ENCODE peak calls at places on chromosomes 7 and 10, in seven cellular contexts. One of them, this sample, is unnamed. For H3K9me3, the result is how much of the 10 kb centered on the place peaks cover.

GRCh38 chr10:79981673-79982485 is 33.0 kb upstream of the SFTPD start:
- DNase-seq in IMR-90: peak
- DNase-seq in GM12878: no peak
- DNase-seq in HCT116: peak
- DNase-seq in HepG2: peak
- DNase-seq in K562: no peak
- DNase-seq in H1: peak
- DNase-seq in this sample: peak

GRCh38 chr10:102837230-102837721 is at the start of gene CYP17A1:
- DNase-seq in IMR-90: no peak
- DNase-seq in GM12878: no peak
- DNase-seq in HCT116: no peak
- DNase-seq in HepG2: no peak
- DNase-seq in K562: peak
- DNase-seq in H1: no peak
- DNase-seq in this sample: no peak

GRCh38 chr10:239109-239508 is 103.9 kb downstream of the ZMYND11 start:
- DNase-seq in IMR-90: peak
- DNase-seq in GM12878: no peak
- DNase-seq in HCT116: no peak
- DNase-seq in HepG2: no peak
- DNase-seq in K562: no peak
- DNase-seq in H1: no peak
- DNase-seq in this sample: no peak

GRCh38 chr7:1103789-1104513 is 16.0 kb downstream of the GPER1 start:
- DNase-seq in IMR-90: no peak
- DNase-seq in GM12878: no peak
- DNase-seq in HCT116: no peak
- DNase-seq in HepG2: no peak
- DNase-seq in K562: no peak
- DNase-seq in H1: no peak
- DNase-seq in this sample: no peak

GRCh38 chr10:18312385-18313145 is 172.3 kb downstream of the CACNB2 start:
- DNase-seq in IMR-90: peak
- DNase-seq in GM12878: no peak
- DNase-seq in HCT116: peak
- DNase-seq in HepG2: peak
- DNase-seq in K562: peak
- DNase-seq in H1: no peak
- DNase-seq in this sample: no peak

GRCh38 chr10:19815478-19816419 is 483 bp upstream of the PLXDC2 start:
- DNase-seq in IMR-90: peak
- DNase-seq in GM12878: no peak
- DNase-seq in HCT116: no peak
- DNase-seq in HepG2: no peak
- DNase-seq in K562: peak
- DNase-seq in H1: peak
- DNase-seq in this sample: no peak

GRCh38 chr10:87752571-87752970 is 65.5 kb downstream of the ATAD1 start:
- DNase-seq in IMR-90: peak
- DNase-seq in GM12878: no peak
- DNase-seq in HCT116: no peak
- DNase-seq in HepG2: no peak
- DNase-seq in K562: no peak
- DNase-seq in H1: no peak
- DNase-seq in this sample: peak

GRCh38 chr10:637221-637620 is 52.2 kb downstream of the DIP2C start:
- DNase-seq in IMR-90: no peak
- DNase-seq in GM12878: no peak
- DNase-seq in HCT116: no peak
- DNase-seq in HepG2: no peak
- DNase-seq in K562: no peak
- DNase-seq in H1: no peak
- DNase-seq in this sample: no peak

GRCh38 chr7:25014735-25015134 is 34.8 kb upstream of the OSBPL3 start:
- DNase-seq in IMR-90: peak
- DNase-seq in GM12878: no peak
- DNase-seq in HCT116: no peak
- DNase-seq in HepG2: no peak
- DNase-seq in K562: no peak
- DNase-seq in H1: no peak
- DNase-seq in this sample: no peak

GRCh38 chr10:100868391-100868790 is 44.4 kb upstream of the SLF2 start:
- DNase-seq in IMR-90: no peak
- DNase-seq in GM12878: no peak
- DNase-seq in HCT116: no peak
- DNase-seq in HepG2: no peak
- DNase-seq in K562: no peak
- DNase-seq in H1: no peak
- DNase-seq in this sample: no peak

GRCh38 chr7:5143935-5144903 is 45.8 kb upstream of the WIPI2 start:
- DNase-seq in IMR-90: peak
- DNase-seq in GM12878: peak
- DNase-seq in HCT116: no peak
- DNase-seq in HepG2: no peak
- DNase-seq in K562: peak
- DNase-seq in H1: no peak
- DNase-seq in this sample: no peak

GRCh38 chr7:4147931-4148620 is 534.0 kb upstream of the FOXK1 start:
- DNase-seq in IMR-90: no peak
- DNase-seq in GM12878: no peak
- DNase-seq in HCT116: no peak
- DNase-seq in HepG2: no peak
- DNase-seq in K562: no peak
- DNase-seq in H1: no peak
- DNase-seq in this sample: no peak

GRCh38 chr7:101172005-101172853 is 6.9 kb upstream of the VGF start:
- DNase-seq in IMR-90: no peak
- DNase-seq in GM12878: no peak
- DNase-seq in HCT116: no peak
- DNase-seq in HepG2: no peak
- DNase-seq in K562: no peak
- DNase-seq in H1: peak
- DNase-seq in this sample: no peak

GRCh38 chr7:100867040-100867795 is at the start of gene TRIP6:
- DNase-seq in IMR-90: peak
- DNase-seq in GM12878: no peak
- DNase-seq in HCT116: peak
- DNase-seq in HepG2: no peak
- DNase-seq in K562: peak
- DNase-seq in H1: peak
- DNase-seq in this sample: peak

GRCh38 chr10:80371462-80371861 is 14.9 kb downstream of the DYDC2 start:
- DNase-seq in IMR-90: no peak
- DNase-seq in GM12878: no peak
- DNase-seq in HCT116: no peak
- DNase-seq in HepG2: no peak
- DNase-seq in K562: no peak
- DNase-seq in H1: no peak
- DNase-seq in this sample: no peak

GRCh38 chr10:5560142-5560843 is 35.5 kb downstream of the CALML3 start:
- DNase-seq in IMR-90: no peak
- DNase-seq in GM12878: no peak
- DNase-seq in HCT116: no peak
- DNase-seq in HepG2: no peak
- DNase-seq in K562: peak
- DNase-seq in H1: no peak
- DNase-seq in this sample: peak

GRCh38 chr10:104317195-104318095 is 20.8 kb downstream of the ITPRIP start:
- DNase-seq in IMR-90: peak
- DNase-seq in GM12878: no peak
- DNase-seq in HCT116: no peak
- DNase-seq in HepG2: no peak
- DNase-seq in K562: no peak
- DNase-seq in H1: no peak
- DNase-seq in this sample: no peak

GRCh38 chr10:79488303-79488702 is 24.0 kb upstream of the EIF5AL1 start:
- DNase-seq in IMR-90: peak
- DNase-seq in GM12878: no peak
- DNase-seq in HCT116: peak
- DNase-seq in HepG2: no peak
- DNase-seq in K562: no peak
- DNase-seq in H1: no peak
- DNase-seq in this sample: no peak

GRCh38 chr7:23277359-23277989 is 21.7 kb upstream of the MALSU1 start:
- DNase-seq in IMR-90: peak
- DNase-seq in GM12878: peak
- DNase-seq in HCT116: peak
- DNase-seq in HepG2: peak
- DNase-seq in K562: peak
- DNase-seq in H1: no peak
- DNase-seq in this sample: peak

GRCh38 chr7:156766666-156767065 is 126.1 kb downstream of the RNF32 start:
- DNase-seq in IMR-90: no peak
- DNase-seq in GM12878: no peak
- DNase-seq in HCT116: no peak
- DNase-seq in HepG2: no peak
- DNase-seq in K562: no peak
- DNase-seq in H1: no peak
- DNase-seq in this sample: no peak

GRCh38 chr10:49744924-49745605 is 17.1 kb downstream of the OGDHL start:
- DNase-seq in IMR-90: no peak
- DNase-seq in GM12878: no peak
- DNase-seq in HCT116: no peak
- DNase-seq in HepG2: no peak
- DNase-seq in K562: peak
- DNase-seq in H1: no peak
- DNase-seq in this sample: no peak

GRCh38 chr7:77427996-77428603 is 12.0 kb upstream of the GSAP start:
- DNase-seq in IMR-90: peak
- DNase-seq in GM12878: no peak
- DNase-seq in HCT116: no peak
- DNase-seq in HepG2: no peak
- DNase-seq in K562: no peak
- DNase-seq in H1: no peak
- DNase-seq in this sample: peak

GRCh38 chr7:70728873-70729552 is 402.9 kb upstream of the GALNT17 start:
- DNase-seq in IMR-90: no peak
- DNase-seq in GM12878: no peak
- DNase-seq in HCT116: no peak
- DNase-seq in HepG2: no peak
- DNase-seq in K562: no peak
- DNase-seq in H1: peak
- DNase-seq in this sample: no peak

GRCh38 chr10:108817125-108817524 is 1106.2 kb downstream of the XPNPEP1 start:
- DNase-seq in IMR-90: no peak
- DNase-seq in GM12878: no peak
- DNase-seq in HCT116: no peak
- DNase-seq in HepG2: no peak
- DNase-seq in K562: no peak
- DNase-seq in H1: no peak
- DNase-seq in this sample: no peak

GRCh38 chr10:108812906-108813305 is 1110.4 kb downstream of the XPNPEP1 start:
- DNase-seq in IMR-90: no peak
- DNase-seq in GM12878: no peak
- DNase-seq in HCT116: no peak
- DNase-seq in HepG2: no peak
- DNase-seq in K562: no peak
- DNase-seq in H1: no peak
- DNase-seq in this sample: no peak

GRCh38 chr10:108812296-108812695 is 1111.0 kb downstream of the XPNPEP1 start:
- DNase-seq in IMR-90: no peak
- DNase-seq in GM12878: no peak
- DNase-seq in HCT116: no peak
- DNase-seq in HepG2: no peak
- DNase-seq in K562: no peak
- DNase-seq in H1: no peak
- DNase-seq in this sample: no peak

GRCh38 chr10:108817572-108817971 is 1105.7 kb downstream of the XPNPEP1 start:
- DNase-seq in IMR-90: no peak
- DNase-seq in GM12878: no peak
- DNase-seq in HCT116: no peak
- DNase-seq in HepG2: no peak
- DNase-seq in K562: no peak
- DNase-seq in H1: no peak
- DNase-seq in this sample: no peak
- H3K9me3 ChIP-seq in IMR-90: under half
- H3K9me3 ChIP-seq in GM12878: under half
- H3K9me3 ChIP-seq in HCT116: under half
- H3K9me3 ChIP-seq in HepG2: half or more
- H3K9me3 ChIP-seq in K562: under half
- H3K9me3 ChIP-seq in H1: under half
- H3K9me3 ChIP-seq in this sample: under half

GRCh38 chr10:90965720-90966119 is 44.8 kb upstream of the ANKRD1 start:
- DNase-seq in IMR-90: no peak
- DNase-seq in GM12878: no peak
- DNase-seq in HCT116: no peak
- DNase-seq in HepG2: no peak
- DNase-seq in K562: no peak
- DNase-seq in H1: no peak
- DNase-seq in this sample: no peak
- H3K9ac ChIP-seq in IMR-90: no peak
- H3K9ac ChIP-seq in GM12878: no peak
- H3K9ac ChIP-seq in HCT116: no peak
- H3K9ac ChIP-seq in HepG2: no peak
- H3K9ac ChIP-seq in K562: no peak
- H3K9ac ChIP-seq in H1: no peak
- H3K9ac ChIP-seq in this sample: no peak

GRCh38 chr7:29385214-29385613 is 178.4 kb upstream of the PRR15 start:
- DNase-seq in IMR-90: no peak
- DNase-seq in GM12878: no peak
- DNase-seq in HCT116: no peak
- DNase-seq in HepG2: peak
- DNase-seq in K562: no peak
- DNase-seq in H1: no peak
- DNase-seq in this sample: no peak
- TF ChIP-seq POLR2A in IMR-90: no peak
- TF ChIP-seq POLR2A in GM12878: no peak
- TF ChIP-seq POLR2A in HCT116: no peak
- TF ChIP-seq POLR2A in HepG2: no peak
- TF ChIP-seq POLR2A in K562: no peak
- TF ChIP-seq POLR2A in H1: no peak
- TF ChIP-seq POLR2A in this sample: no peak

GRCh38 chr7:158454631-158455030 is 133.0 kb downstream of the PTPRN2 start:
- DNase-seq in IMR-90: no peak
- DNase-seq in GM12878: no peak
- DNase-seq in HCT116: no peak
- DNase-seq in HepG2: no peak
- DNase-seq in K562: no peak
- DNase-seq in H1: no peak
- DNase-seq in this sample: no peak

GRCh38 chr7:158460665-158461064 is 127.0 kb downstream of the PTPRN2 start:
- DNase-seq in IMR-90: no peak
- DNase-seq in GM12878: no peak
- DNase-seq in HCT116: no peak
- DNase-seq in HepG2: no peak
- DNase-seq in K562: no peak
- DNase-seq in H1: no peak
- DNase-seq in this sample: no peak

GRCh38 chr7:158458096-158458495 is 129.5 kb downstream of the PTPRN2 start:
- DNase-seq in IMR-90: no peak
- DNase-seq in GM12878: no peak
- DNase-seq in HCT116: no peak
- DNase-seq in HepG2: no peak
- DNase-seq in K562: no peak
- DNase-seq in H1: no peak
- DNase-seq in this sample: no peak

GRCh38 chr7:158461824-158462223 is 125.8 kb downstream of the PTPRN2 start:
- DNase-seq in IMR-90: no peak
- DNase-seq in GM12878: no peak
- DNase-seq in HCT116: no peak
- DNase-seq in HepG2: no peak
- DNase-seq in K562: no peak
- DNase-seq in H1: no peak
- DNase-seq in this sample: no peak

GRCh38 chr7:158458716-158459282 is 128.8 kb downstream of the PTPRN2 start:
- DNase-seq in IMR-90: no peak
- DNase-seq in GM12878: no peak
- DNase-seq in HCT116: no peak
- DNase-seq in HepG2: no peak
- DNase-seq in K562: no peak
- DNase-seq in H1: no peak
- DNase-seq in this sample: no peak
- H3K9me3 ChIP-seq in IMR-90: under half
- H3K9me3 ChIP-seq in GM12878: under half
- H3K9me3 ChIP-seq in HCT116: under half
- H3K9me3 ChIP-seq in HepG2: under half
- H3K9me3 ChIP-seq in K562: under half
- H3K9me3 ChIP-seq in H1: under half
- H3K9me3 ChIP-seq in this sample: under half

This sample was measured in endothelial cell of umbilical vein.